ENCODE peak calls at places on chromosomes 6 and 20, in six cellular contexts. O is MCF 10A, T is colonic mucosa, X is neural crest cell, B is fibroblast of mammary gland, A is GM13977. E is an unnamed sample.

GRCh38 chr6:129695373-129696027 is 14.5 kb downstream of the ARHGAP18 start:
- DNase-seq in O (no peak), T (peak), X (no peak), B (no peak), A (no peak), E (no peak)

GRCh38 chr6:75504902-75505233 is 11.3 kb upstream of the FILIP1 start:
- DNase-seq in O (peak), T (no peak), X (no peak), B (peak), A (no peak), E (no peak)

GRCh38 chr20:32672982-32673727 is 586 bp downstream of the C20orf203 start:
- DNase-seq in O (no peak), T (no peak), X (no peak), B (no peak), A (peak), E (no peak)

GRCh38 chr20:48826064-48826463 is 1.7 kb downstream of the PREX1 start:
- DNase-seq in O (no peak), T (no peak), X (no peak), B (no peak), A (no peak), E (no peak)

GRCh38 chr20:38145094-38146075 is 19.7 kb downstream of the TGM2 start:
- DNase-seq in O (peak), T (no peak), X (no peak), B (peak), A (no peak), E (no peak)

GRCh38 chr20:45816951-45817651 is 4.7 kb downstream of the UBE2C start:
- DNase-seq in O (no peak), T (no peak), X (no peak), B (no peak), A (no peak), E (no peak)

GRCh38 chr6:13796781-13797180 is 17.6 kb downstream of the MCUR1 start:
- DNase-seq in O (no peak), T (no peak), X (no peak), B (no peak), A (no peak), E (no peak)

GRCh38 chr6:90701146-90701781 is 114.4 kb upstream of the MAP3K7 start:
- DNase-seq in O (peak), T (no peak), X (no peak), B (no peak), A (no peak), E (no peak)

GRCh38 chr20:39190666-39191570 is 228.8 kb downstream of the DHX35 start:
- DNase-seq in O (peak), T (no peak), X (no peak), B (peak), A (no peak), E (no peak)

GRCh38 chr6:131135244-131136020 is at the start of gene AKAP7:
- DNase-seq in O (peak), T (peak), X (peak), B (peak), A (peak), E (peak)

GRCh38 chr6:163720005-163720404 is 305.5 kb downstream of the QKI start:
- DNase-seq in O (no peak), T (no peak), X (no peak), B (peak), A (no peak), E (no peak)

GRCh38 chr6:105136433-105137350 is 43.1 kb downstream of the POPDC3 start:
- DNase-seq in O (peak), T (peak), X (peak), B (peak), A (peak), E (no peak)

GRCh38 chr20:48189177-48189576 is 403.9 kb upstream of the SULF2 start:
- DNase-seq in O (peak), T (no peak), X (no peak), B (peak), A (peak), E (no peak)

GRCh38 chr6:94636780-94637385 is 940.5 kb upstream of the MANEA start:
- DNase-seq in O (peak), T (no peak), X (no peak), B (no peak), A (no peak), E (no peak)
- TF ChIP-seq CTCF in O (peak), T (no peak), X (peak), B (no peak), A (peak), E (no peak)

GRCh38 chr6:117829594-117830319 is 77.3 kb upstream of the SLC35F1 start:
- DNase-seq in O (peak), T (no peak), X (peak), B (peak), A (peak), E (no peak)
- TF ChIP-seq CTCF in O (peak), T (no peak), X (peak), B (peak), A (peak), E (no peak)

GRCh38 chr6:5766260-5766659 is 240.5 kb downstream of the NRN1 start:
- DNase-seq in O (no peak), T (no peak), X (no peak), B (no peak), A (no peak), E (no peak)
- TF ChIP-seq CTCF in O (no peak), T (no peak), X (no peak), B (peak), A (peak), E (no peak)

GRCh38 chr6:146526192-146526591 is 17.4 kb upstream of the RAB32 start:
- DNase-seq in O (peak), T (no peak), X (no peak), B (peak), A (no peak), E (no peak)
- TF ChIP-seq CTCF in O (peak), T (no peak), X (peak), B (peak), A (no peak), E (no peak)

GRCh38 chr6:135088818-135089809 is 34.5 kb upstream of the HBS1L start:
- DNase-seq in O (peak), T (no peak), X (no peak), B (peak), A (peak), E (no peak)
- TF ChIP-seq CTCF in O (peak), T (peak), X (peak), B (peak), A (peak), E (peak)

GRCh38 chr20:3248167-3248992 is 9.4 kb upstream of the SLC4A11 start:
- DNase-seq in O (no peak), T (no peak), X (peak), B (peak), A (no peak), E (no peak)

GRCh38 chr20:3251806-3252205 is 12.8 kb upstream of the SLC4A11 start:
- DNase-seq in O (no peak), T (no peak), X (no peak), B (peak), A (no peak), E (no peak)

GRCh38 chr20:3247638-3248037 is 8.6 kb upstream of the SLC4A11 start:
- DNase-seq in O (no peak), T (no peak), X (no peak), B (no peak), A (no peak), E (no peak)

GRCh38 chr20:3248993-3249347 is 10.0 kb upstream of the SLC4A11 start:
- DNase-seq in O (no peak), T (no peak), X (no peak), B (no peak), A (no peak), E (no peak)

GRCh38 chr20:3250091-3250504 is 11.1 kb upstream of the SLC4A11 start:
- DNase-seq in O (peak), T (no peak), X (peak), B (no peak), A (no peak), E (no peak)
- TF ChIP-seq CTCF in O (no peak), T (no peak), X (peak), B (peak), A (no peak), E (no peak)

GRCh38 chr20:63323298-63323820 is 30.4 kb downstream of the COL20A1 start:
- DNase-seq in O (no peak), T (no peak), X (no peak), B (no peak), A (no peak), E (no peak)
- TF ChIP-seq CTCF in O (no peak), T (no peak), X (no peak), B (peak), A (no peak), E (no peak)